ENCODE peak calls at places on chromosome 19, in four cellular contexts. C, D, G and X are unnamed samples.

GRCh38 chr19:42471554-42472249 is 29.0 kb upstream of the CXCL17 start:
- DNase-seq in C (no peak), D (no peak), G (peak; percentile 5), X (no peak)

GRCh38 chr19:2613507-2614295 is 88.8 kb downstream of the GNG7 start:
- DNase-seq in C (peak; percentile 59), D (no peak), G (peak; percentile 12), X (peak; percentile 53)

GRCh38 chr19:19327672-19328071 is 7.0 kb downstream of the MAU2 start:
- DNase-seq in C (no peak), D (no peak), G (no peak), X (no peak)

GRCh38 chr19:7516281-7516862 is 469 bp downstream of the ZNF358 start:
- DNase-seq in C (no peak), D (no peak), G (no peak), X (no peak)

GRCh38 chr19:7978196-7978825 is 27.1 kb downstream of the ELAVL1 start:
- DNase-seq in C (no peak), D (no peak), G (peak; percentile 7), X (no peak)

GRCh38 chr19:45568732-45569131 is 15.9 kb downstream of the OPA3 start:
- DNase-seq in C (no peak), D (no peak), G (peak; percentile 67), X (no peak)

GRCh38 chr19:14072535-14073231 is at the start of gene MISP3:
- DNase-seq in C (no peak), D (no peak), G (no peak), X (no peak)

GRCh38 chr19:46367434-46367833 is 20.5 kb downstream of the PPP5C start:
- DNase-seq in C (no peak), D (no peak), G (no peak), X (no peak)

GRCh38 chr19:51094696-51095279 is 12.1 kb upstream of the KLK14 start:
- DNase-seq in C (no peak), D (no peak), G (no peak), X (no peak)

GRCh38 chr19:58395979-58396627 is 647 bp downstream of the RNF225 start:
- DNase-seq in C (no peak), D (no peak), G (no peak), X (peak; percentile 46)

GRCh38 chr19:47755065-47755761 is 9.9 kb downstream of the NOP53 start:
- DNase-seq in C (no peak), D (no peak), G (no peak), X (no peak)

GRCh38 chr19:58399903-58400637 is 4.6 kb downstream of the RNF225 start:
- DNase-seq in C (no peak), D (no peak), G (no peak), X (peak; percentile 69)

GRCh38 chr19:16441661-16442071 is 30.1 kb downstream of the EPS15L1 start:
- DNase-seq in C (no peak), D (no peak), G (no peak), X (peak; percentile 45)

GRCh38 chr19:17938092-17938845 is 5.5 kb downstream of the CCDC124 start:
- DNase-seq in C (peak; percentile 77), D (peak; percentile 76), G (peak; percentile 88), X (peak; percentile 91)

GRCh38 chr19:5141926-5142724 is 173.2 kb downstream of the KDM4B start:
- DNase-seq in C (no peak), D (no peak), G (no peak), X (no peak)

GRCh38 chr19:8238251-8238650 is 29.1 kb downstream of the CERS4 start:
- DNase-seq in C (no peak), D (no peak), G (no peak), X (no peak)

GRCh38 chr19:47228168-47228936 is 2.6 kb downstream of the BBC3 start:
- DNase-seq in C (peak; percentile 70), D (peak; percentile 41), G (peak; percentile 17), X (peak; percentile 74)

GRCh38 chr19:16366433-16367268 is 42.0 kb downstream of the KLF2 start:
- DNase-seq in C (peak; percentile 60), D (no peak), G (no peak), X (no peak)

GRCh38 chr19:50728084-50728737 is 5.0 kb downstream of the CLEC11A start:
- DNase-seq in C (peak; percentile 26), D (peak; percentile 62), G (peak; percentile 75), X (peak; percentile 84)

GRCh38 chr19:6271251-6271650 is 8.5 kb downstream of the MLLT1 start:
- DNase-seq in C (no peak), D (no peak), G (peak; percentile 43), X (no peak)

GRCh38 chr19:6272411-6272791 is 7.4 kb downstream of the MLLT1 start:
- DNase-seq in C (no peak), D (no peak), G (no peak), X (no peak)

GRCh38 chr19:6270822-6271221 is 9.0 kb downstream of the MLLT1 start:
- DNase-seq in C (no peak), D (no peak), G (no peak), X (no peak)

GRCh38 chr19:6272913-6273600 is 6.7 kb downstream of the MLLT1 start:
- DNase-seq in C (no peak), D (no peak), G (no peak), X (no peak)

DNA sequence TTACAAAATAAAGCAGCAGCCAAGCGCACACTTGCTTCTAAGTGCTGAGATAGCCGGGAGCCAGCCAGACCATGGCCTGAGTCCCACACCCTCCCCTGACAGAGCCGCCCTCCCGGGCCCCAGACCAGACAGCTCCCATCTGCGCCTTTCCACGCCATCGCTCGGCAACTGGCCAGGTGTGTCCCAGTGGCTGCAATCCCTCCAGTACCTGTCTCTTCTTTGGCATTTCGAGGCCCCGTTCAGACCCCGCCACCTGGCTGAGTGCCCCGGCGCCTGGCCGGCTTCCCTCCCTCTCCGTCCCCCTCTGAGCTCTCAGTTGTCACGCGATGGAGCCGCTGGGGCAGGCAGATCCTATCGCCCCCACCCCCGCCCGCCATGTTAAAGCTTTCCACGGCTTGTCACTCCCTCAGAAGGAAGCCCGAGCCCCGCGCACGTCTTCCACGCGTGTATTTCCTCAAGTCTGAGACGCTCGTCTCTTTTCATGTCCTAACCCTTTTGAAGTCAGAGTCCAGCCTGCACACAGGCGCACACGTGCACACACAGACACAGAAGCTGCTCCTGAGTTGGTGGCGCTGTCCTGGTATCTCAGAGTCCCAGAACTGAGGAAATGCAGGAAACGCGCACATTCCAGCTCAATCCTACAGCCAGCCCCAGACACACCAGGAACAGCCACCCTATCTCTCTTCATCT is 7.9 kb downstream of the MLLT1 start:
- DNase-seq in C (peak; percentile 28), D (peak; percentile 63), G (peak; percentile 74), X (peak; percentile 90)
- H3K4me1 ChIP-seq in C (peaks cover 60% of the 10 kb centered on the region), D (peaks cover 57% of the 10 kb centered on the region), G (peaks cover 53% of the 10 kb centered on the region), X (peaks cover 66% of the 10 kb centered on the region)

GRCh38 chr19:10815007-10815531 is 20.9 kb downstream of the TMED1 start:
- DNase-seq in C (no peak), D (no peak), G (no peak), X (no peak)

GRCh38 chr19:10818306-10819123 is 17.5 kb downstream of the TMED1 start:
- DNase-seq in C (no peak), D (no peak), G (no peak), X (no peak)

GRCh38 chr19:10817291-10818038 is 18.5 kb downstream of the TMED1 start:
- DNase-seq in C (no peak), D (peak; percentile 83), G (peak; percentile 98), X (no peak)

GRCh38 chr19:10816691-10817090 is 19.3 kb downstream of the TMED1 start:
- DNase-seq in C (no peak), D (no peak), G (no peak), X (no peak)

DNA sequence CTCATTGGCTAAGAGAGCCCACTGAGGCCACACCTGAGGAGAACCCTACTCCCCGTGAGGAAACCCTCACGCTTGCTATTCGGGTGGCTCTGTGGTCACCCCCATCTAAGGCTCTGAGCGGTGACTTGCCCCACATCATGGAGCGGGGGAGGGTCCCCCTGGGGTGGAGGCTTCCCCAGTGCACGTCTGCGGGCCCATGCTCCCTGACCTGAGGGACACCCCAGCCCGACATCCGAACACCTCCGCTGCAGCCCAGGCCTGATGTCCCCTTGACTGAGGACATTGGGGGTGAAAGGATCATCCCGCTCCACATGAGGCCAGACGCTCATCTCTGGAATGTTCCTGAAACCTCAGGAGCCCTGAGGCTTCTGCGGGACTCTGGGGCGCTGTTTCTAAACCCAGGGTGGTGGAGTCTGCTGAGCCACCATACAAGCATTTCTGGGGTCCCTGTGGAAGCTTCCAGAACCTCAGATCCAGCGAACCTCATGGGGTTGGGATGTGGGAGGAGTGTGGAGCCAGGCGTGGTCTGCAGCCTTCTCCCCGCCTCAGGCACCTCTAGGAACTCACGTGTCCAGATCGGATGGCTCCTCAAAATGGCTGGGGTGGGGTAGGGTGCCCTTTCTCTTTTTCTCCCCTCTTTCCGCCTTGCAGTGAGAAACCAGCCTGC is 19.9 kb downstream of the TMED1 start:
- DNase-seq in C (no peak), D (no peak), G (peak; percentile 14), X (no peak)
- H3K36me3 ChIP-seq in C (no peaks in the 10 kb centered on the region), D (no peaks in the 10 kb centered on the region), G (peaks cover 53% of the 10 kb centered on the region), X (no peaks in the 10 kb centered on the region)

GRCh38 chr19:31340059-31341025 is 8.9 kb downstream of the TSHZ3 start:
- DNase-seq in C (no peak), D (no peak), G (peak; percentile 62), X (no peak)
- TF ChIP-seq POLR2A in C (no peak), D (no peak), G (no peak), X (no peak)

DNA sequence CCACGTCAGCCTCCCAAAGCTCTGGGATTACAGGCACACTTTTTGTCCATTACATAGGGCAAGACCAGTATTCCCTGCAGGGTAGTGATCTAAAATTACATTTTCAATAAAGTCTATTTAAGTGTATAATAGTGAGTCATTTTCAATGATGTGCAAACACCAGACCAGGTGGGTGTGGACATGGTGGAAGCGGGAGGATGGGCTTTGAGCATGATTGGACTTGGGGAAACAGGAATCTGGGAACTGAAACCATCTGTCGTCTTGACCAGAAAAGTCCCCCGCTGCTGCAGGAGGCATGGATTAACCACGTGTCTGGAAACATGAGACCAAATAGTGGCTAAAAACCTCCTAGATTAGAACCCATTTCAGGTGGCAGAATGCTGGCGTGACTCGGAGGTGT is 4.9 kb downstream of the FXYD3 start:
- DNase-seq in C (no peak), D (peak; percentile 61), G (peak; percentile 66), X (no peak)
- H3K4me1 ChIP-seq in C (peaks cover 58% of the 10 kb centered on the region), D (peaks cover 73% of the 10 kb centered on the region), G (peaks cover 2% of the 10 kb centered on the region), X (no peaks in the 10 kb centered on the region)

DNA sequence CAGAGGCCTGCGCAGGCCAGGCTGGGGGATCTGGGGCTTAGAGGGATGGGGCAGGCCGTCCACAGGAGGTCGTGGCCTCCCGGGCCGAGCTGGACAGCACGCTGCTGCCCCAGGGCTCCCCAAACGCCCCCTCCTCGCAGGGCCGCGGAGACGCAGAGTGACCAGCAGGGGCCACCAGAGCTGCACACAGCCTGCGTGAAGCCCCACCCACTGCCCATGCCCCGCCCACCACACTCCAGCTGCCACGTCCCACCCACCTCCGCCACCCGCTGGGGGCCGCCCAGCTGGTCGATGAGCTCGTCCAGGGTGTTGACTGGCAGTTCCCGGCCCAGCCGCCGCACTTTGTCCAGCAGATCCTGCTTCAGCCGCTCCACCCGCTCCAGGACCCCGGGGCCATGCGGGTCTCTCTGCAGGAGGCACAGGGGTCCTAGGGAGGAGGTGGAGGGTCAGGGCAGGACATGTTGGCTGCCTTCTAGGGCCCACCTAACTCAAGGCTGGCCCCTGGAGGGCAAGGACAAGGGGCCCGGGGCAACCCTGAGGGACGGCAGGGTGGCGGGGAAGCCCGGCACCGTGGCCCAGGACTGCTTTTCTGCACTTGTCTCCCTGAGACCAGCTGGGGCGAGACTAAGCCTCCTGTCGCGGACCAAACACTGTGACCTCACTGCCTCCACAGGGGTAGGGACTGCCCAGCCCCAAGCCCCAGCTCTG is 9.6 kb downstream of the GPX4 start:
- DNase-seq in C (peak; percentile 97), D (peak; percentile 98), G (peak; percentile 94), X (peak; percentile 97)
- H3K36me3 ChIP-seq in C (no peaks in the 10 kb centered on the region), D (peaks cover 32% of the 10 kb centered on the region), G (peaks cover 79% of the 10 kb centered on the region), X (no peaks in the 10 kb centered on the region)

GRCh38 chr19:56347163-56347778 is 32.6 kb upstream of the ZSCAN5A start:
- DNase-seq in C (no peak), D (no peak), G (no peak), X (no peak)
- TF ChIP-seq POLR2A in C (no peak), D (no peak), G (no peak), X (no peak)